ENCODE peak calls at places on chromosomes 3 and 15, in eight cellular contexts. One of them, this sample, is unnamed.

GRCh38 chr3:188695251-188695650 is 476.5 kb upstream of the TPRG1 start:
- DNase-seq in choroid plexus epithelial cell: no peak
- DNase-seq in NCI-H345: no peak
- DNase-seq in CD8-positive, alpha-beta memory T cell: no peak
- DNase-seq in foreskin fibroblast: no peak
- DNase-seq in mammary epithelial cell: no peak
- DNase-seq in T47D: no peak
- DNase-seq in AG10803: no peak
- DNase-seq in this sample: no peak

GRCh38 chr15:26771168-26771916 is 1.5 kb downstream of the GABRB3 start:
- DNase-seq in choroid plexus epithelial cell: no peak
- DNase-seq in NCI-H345: no peak
- DNase-seq in CD8-positive, alpha-beta memory T cell: no peak
- DNase-seq in foreskin fibroblast: no peak
- DNase-seq in mammary epithelial cell: no peak
- DNase-seq in T47D: peak
- DNase-seq in AG10803: no peak
- DNase-seq in this sample: peak

GRCh38 chr15:65836665-65837064 is 32.6 kb upstream of the RAB11A start:
- DNase-seq in choroid plexus epithelial cell: no peak
- DNase-seq in NCI-H345: no peak
- DNase-seq in CD8-positive, alpha-beta memory T cell: no peak
- DNase-seq in foreskin fibroblast: no peak
- DNase-seq in mammary epithelial cell: no peak
- DNase-seq in T47D: peak
- DNase-seq in AG10803: no peak
- DNase-seq in this sample: no peak

GRCh38 chr3:55675478-55675877 is 188.4 kb upstream of the WNT5A start:
- DNase-seq in choroid plexus epithelial cell: no peak
- DNase-seq in NCI-H345: no peak
- DNase-seq in CD8-positive, alpha-beta memory T cell: no peak
- DNase-seq in foreskin fibroblast: no peak
- DNase-seq in mammary epithelial cell: no peak
- DNase-seq in T47D: no peak
- DNase-seq in AG10803: no peak
- DNase-seq in this sample: no peak

GRCh38 chr3:128784843-128785242 is 58.9 kb downstream of the RAB7A start:
- DNase-seq in choroid plexus epithelial cell: no peak
- DNase-seq in NCI-H345: no peak
- DNase-seq in CD8-positive, alpha-beta memory T cell: no peak
- DNase-seq in foreskin fibroblast: no peak
- DNase-seq in mammary epithelial cell: no peak
- DNase-seq in T47D: no peak
- DNase-seq in AG10803: no peak
- DNase-seq in this sample: no peak

GRCh38 chr3:8651418-8652322 is 7.1 kb upstream of the SSUH2 start:
- DNase-seq in choroid plexus epithelial cell: no peak
- DNase-seq in NCI-H345: no peak
- DNase-seq in CD8-positive, alpha-beta memory T cell: no peak
- DNase-seq in foreskin fibroblast: no peak
- DNase-seq in mammary epithelial cell: no peak
- DNase-seq in T47D: no peak
- DNase-seq in AG10803: no peak
- DNase-seq in this sample: no peak

GRCh38 chr3:154228561-154229216 is 95.6 kb downstream of the DHX36 start:
- DNase-seq in choroid plexus epithelial cell: peak
- DNase-seq in NCI-H345: no peak
- DNase-seq in CD8-positive, alpha-beta memory T cell: no peak
- DNase-seq in foreskin fibroblast: no peak
- DNase-seq in mammary epithelial cell: no peak
- DNase-seq in T47D: no peak
- DNase-seq in AG10803: no peak
- DNase-seq in this sample: no peak

GRCh38 chr15:58221591-58222241 is 83.5 kb downstream of the AQP9 start:
- DNase-seq in choroid plexus epithelial cell: peak
- DNase-seq in NCI-H345: no peak
- DNase-seq in CD8-positive, alpha-beta memory T cell: no peak
- DNase-seq in foreskin fibroblast: peak
- DNase-seq in mammary epithelial cell: no peak
- DNase-seq in T47D: peak
- DNase-seq in AG10803: peak
- DNase-seq in this sample: peak

GRCh38 chr3:157360044-157360443 is 76.6 kb upstream of the PTX3 start:
- DNase-seq in choroid plexus epithelial cell: peak
- DNase-seq in NCI-H345: no peak
- DNase-seq in CD8-positive, alpha-beta memory T cell: no peak
- DNase-seq in foreskin fibroblast: peak
- DNase-seq in mammary epithelial cell: peak
- DNase-seq in T47D: no peak
- DNase-seq in AG10803: peak
- DNase-seq in this sample: peak

GRCh38 chr3:170610321-170610884 is 24.5 kb upstream of the SLC7A14 start:
- DNase-seq in choroid plexus epithelial cell: no peak
- DNase-seq in NCI-H345: no peak
- DNase-seq in CD8-positive, alpha-beta memory T cell: no peak
- DNase-seq in foreskin fibroblast: no peak
- DNase-seq in mammary epithelial cell: no peak
- DNase-seq in T47D: no peak
- DNase-seq in AG10803: no peak
- DNase-seq in this sample: no peak

GRCh38 chr3:172156309-172156998 is 117.1 kb downstream of the FNDC3B start:
- DNase-seq in choroid plexus epithelial cell: no peak
- DNase-seq in NCI-H345: no peak
- DNase-seq in CD8-positive, alpha-beta memory T cell: no peak
- DNase-seq in foreskin fibroblast: no peak
- DNase-seq in mammary epithelial cell: peak
- DNase-seq in T47D: peak
- DNase-seq in AG10803: no peak
- DNase-seq in this sample: no peak

GRCh38 chr3:183275418-183275817 is 22.4 kb downstream of the B3GNT5 start:
- DNase-seq in choroid plexus epithelial cell: peak
- DNase-seq in NCI-H345: no peak
- DNase-seq in CD8-positive, alpha-beta memory T cell: no peak
- DNase-seq in foreskin fibroblast: peak
- DNase-seq in mammary epithelial cell: peak
- DNase-seq in T47D: no peak
- DNase-seq in AG10803: no peak
- DNase-seq in this sample: no peak

GRCh38 chr3:156577731-156578130 is 22.8 kb upstream of the SSR3 start:
- DNase-seq in choroid plexus epithelial cell: peak
- DNase-seq in NCI-H345: no peak
- DNase-seq in CD8-positive, alpha-beta memory T cell: no peak
- DNase-seq in foreskin fibroblast: peak
- DNase-seq in mammary epithelial cell: peak
- DNase-seq in T47D: no peak
- DNase-seq in AG10803: no peak
- DNase-seq in this sample: peak

GRCh38 chr3:192861972-192862371 is 55.7 kb downstream of the MB21D2 start:
- DNase-seq in choroid plexus epithelial cell: no peak
- DNase-seq in NCI-H345: no peak
- DNase-seq in CD8-positive, alpha-beta memory T cell: no peak
- DNase-seq in foreskin fibroblast: no peak
- DNase-seq in mammary epithelial cell: no peak
- DNase-seq in T47D: no peak
- DNase-seq in AG10803: no peak
- DNase-seq in this sample: no peak

GRCh38 chr3:159586587-159587202 is 401.9 kb upstream of the IL12A start:
- DNase-seq in choroid plexus epithelial cell: peak
- DNase-seq in NCI-H345: no peak
- DNase-seq in CD8-positive, alpha-beta memory T cell: no peak
- DNase-seq in foreskin fibroblast: peak
- DNase-seq in mammary epithelial cell: peak
- DNase-seq in T47D: peak
- DNase-seq in AG10803: peak
- DNase-seq in this sample: peak

GRCh38 chr3:176286456-176287115 is 910.7 kb downstream of the TBL1XR1 start:
- DNase-seq in choroid plexus epithelial cell: no peak
- DNase-seq in NCI-H345: no peak
- DNase-seq in CD8-positive, alpha-beta memory T cell: no peak
- DNase-seq in foreskin fibroblast: peak
- DNase-seq in mammary epithelial cell: no peak
- DNase-seq in T47D: no peak
- DNase-seq in AG10803: no peak
- DNase-seq in this sample: peak

GRCh38 chr3:16788440-16789057 is 96.2 kb upstream of the PLCL2 start:
- DNase-seq in choroid plexus epithelial cell: no peak
- DNase-seq in NCI-H345: no peak
- DNase-seq in CD8-positive, alpha-beta memory T cell: no peak
- DNase-seq in foreskin fibroblast: no peak
- DNase-seq in mammary epithelial cell: no peak
- DNase-seq in T47D: no peak
- DNase-seq in AG10803: no peak
- DNase-seq in this sample: no peak

GRCh38 chr3:487580-487979 is 291.0 kb downstream of the CHL1 start:
- DNase-seq in choroid plexus epithelial cell: no peak
- DNase-seq in NCI-H345: no peak
- DNase-seq in CD8-positive, alpha-beta memory T cell: no peak
- DNase-seq in foreskin fibroblast: no peak
- DNase-seq in mammary epithelial cell: peak
- DNase-seq in T47D: no peak
- DNase-seq in AG10803: no peak
- DNase-seq in this sample: no peak

GRCh38 chr15:57146394-57147140 is 228.1 kb downstream of the TCF12 start:
- DNase-seq in choroid plexus epithelial cell: peak
- DNase-seq in NCI-H345: peak
- DNase-seq in CD8-positive, alpha-beta memory T cell: no peak
- DNase-seq in foreskin fibroblast: peak
- DNase-seq in mammary epithelial cell: peak
- DNase-seq in T47D: peak
- DNase-seq in AG10803: peak
- DNase-seq in this sample: peak

GRCh38 chr15:32718082-32718821 is 448 bp downstream of the GREM1 start:
- DNase-seq in choroid plexus epithelial cell: peak
- DNase-seq in NCI-H345: peak
- DNase-seq in CD8-positive, alpha-beta memory T cell: no peak
- DNase-seq in foreskin fibroblast: peak
- DNase-seq in mammary epithelial cell: peak
- DNase-seq in T47D: no peak
- DNase-seq in AG10803: no peak
- DNase-seq in this sample: no peak